ENCODE peak calls at places on chromosome 14, in six cellular contexts. One of them, this sample, is unnamed.

GRCh38 chr14:55684956-55685584 is 105.1 kb downstream of the KTN1 start:
- DNase-seq in CD4-positive, CD25-positive, alpha-beta regulatory T cell: no peak
- DNase-seq in heart left ventricle: no peak
- DNase-seq in small intestine: no peak
- DNase-seq in upper lobe of right lung: no peak
- DNase-seq in neural progenitor cell: no peak
- DNase-seq in this sample: no peak

GRCh38 chr14:56150018-56150417 is 31.8 kb downstream of the PELI2 start:
- DNase-seq in CD4-positive, CD25-positive, alpha-beta regulatory T cell: no peak
- DNase-seq in small intestine: no peak
- DNase-seq in heart left ventricle: no peak
- DNase-seq in neural progenitor cell: no peak
- DNase-seq in upper lobe of right lung: no peak
- DNase-seq in this sample: no peak

GRCh38 chr14:63659726-63660125 is 18.1 kb upstream of the WDR89 start:
- DNase-seq in small intestine: no peak
- DNase-seq in CD4-positive, CD25-positive, alpha-beta regulatory T cell: no peak
- DNase-seq in upper lobe of right lung: no peak
- DNase-seq in neural progenitor cell: no peak
- DNase-seq in heart left ventricle: no peak
- DNase-seq in this sample: no peak

GRCh38 chr14:102908766-102909455 is 13.6 kb upstream of the AMN start:
- DNase-seq in upper lobe of right lung: peak
- DNase-seq in small intestine: no peak
- DNase-seq in neural progenitor cell: no peak
- DNase-seq in CD4-positive, CD25-positive, alpha-beta regulatory T cell: no peak
- DNase-seq in heart left ventricle: no peak
- DNase-seq in this sample: no peak

GRCh38 chr14:80215756-80216581 is 4.7 kb upstream of the DIO2 start:
- DNase-seq in heart left ventricle: peak
- DNase-seq in upper lobe of right lung: no peak
- DNase-seq in neural progenitor cell: peak
- DNase-seq in CD4-positive, CD25-positive, alpha-beta regulatory T cell: no peak
- DNase-seq in small intestine: no peak
- DNase-seq in this sample: no peak

GRCh38 chr14:63473194-63473788 is 69.9 kb downstream of the PPP2R5E start:
- DNase-seq in heart left ventricle: no peak
- DNase-seq in small intestine: no peak
- DNase-seq in neural progenitor cell: no peak
- DNase-seq in CD4-positive, CD25-positive, alpha-beta regulatory T cell: no peak
- DNase-seq in upper lobe of right lung: no peak
- DNase-seq in this sample: no peak

GRCh38 chr14:64673748-64674147 is 30.5 kb upstream of the PLEKHG3 start:
- DNase-seq in CD4-positive, CD25-positive, alpha-beta regulatory T cell: peak
- DNase-seq in neural progenitor cell: no peak
- DNase-seq in heart left ventricle: no peak
- DNase-seq in small intestine: no peak
- DNase-seq in upper lobe of right lung: no peak
- DNase-seq in this sample: no peak

GRCh38 chr14:90866822-90867221 is 50.6 kb upstream of the TTC7B start:
- DNase-seq in neural progenitor cell: no peak
- DNase-seq in small intestine: no peak
- DNase-seq in CD4-positive, CD25-positive, alpha-beta regulatory T cell: no peak
- DNase-seq in heart left ventricle: no peak
- DNase-seq in upper lobe of right lung: no peak
- DNase-seq in this sample: no peak

GRCh38 chr14:73263606-73264005 is 26.3 kb downstream of the PAPLN start:
- DNase-seq in upper lobe of right lung: no peak
- DNase-seq in neural progenitor cell: no peak
- DNase-seq in small intestine: no peak
- DNase-seq in heart left ventricle: no peak
- DNase-seq in CD4-positive, CD25-positive, alpha-beta regulatory T cell: no peak
- DNase-seq in this sample: no peak

GRCh38 chr14:22433059-22433458 is 156.0 kb downstream of the DAD1 start:
- DNase-seq in CD4-positive, CD25-positive, alpha-beta regulatory T cell: no peak
- DNase-seq in neural progenitor cell: no peak
- DNase-seq in heart left ventricle: no peak
- DNase-seq in upper lobe of right lung: no peak
- DNase-seq in small intestine: no peak
- DNase-seq in this sample: no peak

GRCh38 chr14:63282997-63283396 is 35.7 kb downstream of the GPHB5 start:
- DNase-seq in upper lobe of right lung: no peak
- DNase-seq in heart left ventricle: no peak
- DNase-seq in small intestine: no peak
- DNase-seq in CD4-positive, CD25-positive, alpha-beta regulatory T cell: no peak
- DNase-seq in neural progenitor cell: no peak
- DNase-seq in this sample: no peak

GRCh38 chr14:34691173-34691572 is 23.2 kb downstream of the CFL2 start:
- DNase-seq in heart left ventricle: no peak
- DNase-seq in neural progenitor cell: no peak
- DNase-seq in upper lobe of right lung: no peak
- DNase-seq in CD4-positive, CD25-positive, alpha-beta regulatory T cell: no peak
- DNase-seq in small intestine: no peak
- DNase-seq in this sample: no peak

GRCh38 chr14:34018564-34019244 is 67.8 kb upstream of the EGLN3 start:
- DNase-seq in neural progenitor cell: no peak
- DNase-seq in heart left ventricle: peak
- DNase-seq in upper lobe of right lung: no peak
- DNase-seq in small intestine: peak
- DNase-seq in CD4-positive, CD25-positive, alpha-beta regulatory T cell: no peak
- DNase-seq in this sample: no peak

GRCh38 chr14:77026930-77027537 is 1.5 kb downstream of the IRF2BPL start:
- DNase-seq in heart left ventricle: peak
- DNase-seq in small intestine: peak
- DNase-seq in CD4-positive, CD25-positive, alpha-beta regulatory T cell: peak
- DNase-seq in neural progenitor cell: peak
- DNase-seq in upper lobe of right lung: peak
- DNase-seq in this sample: no peak

GRCh38 chr14:63752449-63753169 is 24.7 kb upstream of the SGPP1 start:
- DNase-seq in upper lobe of right lung: no peak
- DNase-seq in heart left ventricle: peak
- DNase-seq in CD4-positive, CD25-positive, alpha-beta regulatory T cell: no peak
- DNase-seq in small intestine: peak
- DNase-seq in neural progenitor cell: no peak
- DNase-seq in this sample: no peak

GRCh38 chr14:29926701-29927595 is 699 bp downstream of the PRKD1 start:
- DNase-seq in heart left ventricle: peak
- DNase-seq in neural progenitor cell: peak
- DNase-seq in CD4-positive, CD25-positive, alpha-beta regulatory T cell: no peak
- DNase-seq in small intestine: peak
- DNase-seq in upper lobe of right lung: peak
- DNase-seq in this sample: peak

GRCh38 chr14:44966601-44967336 is 4.8 kb downstream of the TOGARAM1 start:
- DNase-seq in heart left ventricle: no peak
- DNase-seq in neural progenitor cell: peak
- DNase-seq in small intestine: no peak
- DNase-seq in CD4-positive, CD25-positive, alpha-beta regulatory T cell: no peak
- DNase-seq in upper lobe of right lung: no peak
- DNase-seq in this sample: no peak

GRCh38 chr14:103549361-103550311 is 12.8 kb downstream of the BAG5 start:
- DNase-seq in small intestine: no peak
- DNase-seq in heart left ventricle: peak
- DNase-seq in upper lobe of right lung: no peak
- DNase-seq in neural progenitor cell: no peak
- DNase-seq in CD4-positive, CD25-positive, alpha-beta regulatory T cell: no peak
- DNase-seq in this sample: no peak

GRCh38 chr14:83548061-83548839 is 1981.7 kb upstream of the FLRT2 start:
- DNase-seq in upper lobe of right lung: no peak
- DNase-seq in small intestine: no peak
- DNase-seq in heart left ventricle: no peak
- DNase-seq in CD4-positive, CD25-positive, alpha-beta regulatory T cell: no peak
- DNase-seq in neural progenitor cell: peak
- DNase-seq in this sample: no peak

GRCh38 chr14:37894463-37894862 is 299.0 kb downstream of the TTC6 start:
- DNase-seq in neural progenitor cell: no peak
- DNase-seq in small intestine: no peak
- DNase-seq in upper lobe of right lung: no peak
- DNase-seq in heart left ventricle: no peak
- DNase-seq in CD4-positive, CD25-positive, alpha-beta regulatory T cell: no peak
- DNase-seq in this sample: no peak

GRCh38 chr14:36996133-36996856 is 176.1 kb downstream of the SLC25A21 start:
- DNase-seq in neural progenitor cell: no peak
- DNase-seq in small intestine: no peak
- DNase-seq in upper lobe of right lung: no peak
- DNase-seq in heart left ventricle: no peak
- DNase-seq in CD4-positive, CD25-positive, alpha-beta regulatory T cell: no peak
- DNase-seq in this sample: no peak

GRCh38 chr14:75981426-75981825 is 369 bp downstream of the TGFB3 start:
- DNase-seq in heart left ventricle: no peak
- DNase-seq in CD4-positive, CD25-positive, alpha-beta regulatory T cell: peak
- DNase-seq in upper lobe of right lung: no peak
- DNase-seq in small intestine: peak
- DNase-seq in neural progenitor cell: peak
- DNase-seq in this sample: peak

GRCh38 chr14:95522116-95522515 is 5.7 kb upstream of the SYNE3 start:
- DNase-seq in upper lobe of right lung: no peak
- DNase-seq in neural progenitor cell: no peak
- DNase-seq in CD4-positive, CD25-positive, alpha-beta regulatory T cell: no peak
- DNase-seq in heart left ventricle: no peak
- DNase-seq in small intestine: no peak
- DNase-seq in this sample: no peak

GRCh38 chr14:38971258-38971921 is 131.6 kb downstream of the SEC23A start:
- DNase-seq in upper lobe of right lung: no peak
- DNase-seq in neural progenitor cell: no peak
- DNase-seq in heart left ventricle: no peak
- DNase-seq in small intestine: no peak
- DNase-seq in CD4-positive, CD25-positive, alpha-beta regulatory T cell: no peak
- DNase-seq in this sample: no peak

GRCh38 chr14:99806040-99806439 is 12.8 kb downstream of the EML1 start:
- DNase-seq in small intestine: no peak
- DNase-seq in upper lobe of right lung: no peak
- DNase-seq in CD4-positive, CD25-positive, alpha-beta regulatory T cell: no peak
- DNase-seq in neural progenitor cell: no peak
- DNase-seq in heart left ventricle: no peak
- DNase-seq in this sample: no peak

GRCh38 chr14:76472199-76472723 is 96.3 kb downstream of the ESRRB start:
- DNase-seq in small intestine: no peak
- DNase-seq in upper lobe of right lung: no peak
- DNase-seq in heart left ventricle: no peak
- DNase-seq in CD4-positive, CD25-positive, alpha-beta regulatory T cell: no peak
- DNase-seq in neural progenitor cell: no peak
- DNase-seq in this sample: no peak

DNA sequence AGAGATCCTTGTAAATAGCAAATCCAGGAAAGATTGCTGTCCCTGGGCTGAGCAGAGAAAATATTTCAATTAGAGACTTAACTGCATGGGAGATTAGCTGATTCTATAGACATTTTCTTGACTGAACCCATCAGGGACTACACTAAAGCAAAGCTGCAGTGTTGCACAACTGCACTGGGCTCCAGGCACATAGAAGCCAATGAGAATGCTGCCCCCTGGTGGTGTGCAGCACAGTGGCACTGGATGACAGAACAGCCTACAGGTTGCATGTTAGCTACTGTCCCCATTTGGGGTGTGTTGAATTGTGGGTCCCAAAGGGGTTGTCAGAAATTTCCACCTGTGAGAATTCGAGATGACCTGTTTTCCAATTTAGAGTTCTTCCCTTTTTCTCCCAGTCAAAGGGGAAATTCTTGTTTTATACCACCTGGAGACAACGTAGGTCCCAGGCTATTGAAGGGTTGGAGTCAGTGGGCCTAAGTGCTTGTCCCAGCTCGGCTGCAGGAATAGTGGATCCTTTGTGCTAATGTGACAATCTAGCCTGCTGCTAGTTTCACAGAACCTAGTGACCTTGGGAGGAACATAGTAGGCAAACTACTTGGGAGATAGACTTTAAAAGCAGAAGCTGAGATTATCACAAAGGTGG is 114.7 kb downstream of the SLC8A3 start:
- DNase-seq in heart left ventricle: peak
- DNase-seq in neural progenitor cell: peak
- DNase-seq in CD4-positive, CD25-positive, alpha-beta regulatory T cell: peak
- DNase-seq in small intestine: peak
- DNase-seq in upper lobe of right lung: peak
- DNase-seq in this sample: peak
- H3K27ac ChIP-seq in heart left ventricle: no peak
- H3K27ac ChIP-seq in neural progenitor cell: no peak
- H3K27ac ChIP-seq in CD4-positive, CD25-positive, alpha-beta regulatory T cell: no peak
- H3K27ac ChIP-seq in small intestine: no peak
- H3K27ac ChIP-seq in upper lobe of right lung: no peak
- H3K27ac ChIP-seq in this sample: no peak

GRCh38 chr14:91924871-91925726 is 22.4 kb downstream of the FBLN5 start:
- DNase-seq in neural progenitor cell: no peak
- DNase-seq in small intestine: no peak
- DNase-seq in heart left ventricle: no peak
- DNase-seq in CD4-positive, CD25-positive, alpha-beta regulatory T cell: no peak
- DNase-seq in upper lobe of right lung: no peak
- DNase-seq in this sample: no peak

GRCh38 chr14:91926131-91926890 is 21.2 kb downstream of the FBLN5 start:
- DNase-seq in neural progenitor cell: no peak
- DNase-seq in small intestine: no peak
- DNase-seq in heart left ventricle: no peak
- DNase-seq in CD4-positive, CD25-positive, alpha-beta regulatory T cell: no peak
- DNase-seq in upper lobe of right lung: no peak
- DNase-seq in this sample: no peak

GRCh38 chr14:91927800-91928199 is 19.7 kb downstream of the FBLN5 start:
- DNase-seq in upper lobe of right lung: no peak
- DNase-seq in small intestine: no peak
- DNase-seq in neural progenitor cell: no peak
- DNase-seq in CD4-positive, CD25-positive, alpha-beta regulatory T cell: no peak
- DNase-seq in heart left ventricle: no peak
- DNase-seq in this sample: no peak

GRCh38 chr14:91927216-91927615 is 20.3 kb downstream of the FBLN5 start:
- DNase-seq in upper lobe of right lung: no peak
- DNase-seq in small intestine: no peak
- DNase-seq in heart left ventricle: no peak
- DNase-seq in CD4-positive, CD25-positive, alpha-beta regulatory T cell: no peak
- DNase-seq in neural progenitor cell: no peak
- DNase-seq in this sample: no peak

GRCh38 chr14:91925727-91926121 is 21.8 kb downstream of the FBLN5 start:
- DNase-seq in heart left ventricle: no peak
- DNase-seq in small intestine: no peak
- DNase-seq in upper lobe of right lung: no peak
- DNase-seq in neural progenitor cell: no peak
- DNase-seq in CD4-positive, CD25-positive, alpha-beta regulatory T cell: no peak
- DNase-seq in this sample: no peak
- H3K27ac ChIP-seq in heart left ventricle: peak
- H3K27ac ChIP-seq in small intestine: no peak
- H3K27ac ChIP-seq in upper lobe of right lung: peak
- H3K27ac ChIP-seq in neural progenitor cell: no peak
- H3K27ac ChIP-seq in CD4-positive, CD25-positive, alpha-beta regulatory T cell: no peak
- H3K27ac ChIP-seq in this sample: no peak

DNA sequence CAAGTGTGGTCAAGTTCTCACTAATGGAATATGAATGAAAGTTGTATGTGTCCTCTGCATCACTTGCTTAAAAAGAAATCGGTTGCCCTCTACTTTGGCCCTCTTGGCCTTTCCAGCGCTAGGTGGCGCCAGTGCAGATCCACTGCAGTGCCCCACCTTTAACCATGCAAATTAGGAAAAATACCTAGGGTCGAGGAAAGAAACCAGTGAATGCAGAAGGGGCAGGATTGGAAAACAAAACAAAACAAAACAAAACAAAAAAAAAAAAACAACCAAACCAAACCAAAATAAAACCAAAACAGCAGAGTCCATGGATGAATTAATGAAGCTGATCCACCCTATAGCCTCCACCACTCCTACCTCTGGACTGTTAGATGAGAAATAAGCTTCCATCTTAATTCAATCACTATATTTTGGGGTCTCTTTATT is 12.9 kb upstream of the NEMF start:
- DNase-seq in heart left ventricle: peak
- DNase-seq in small intestine: peak
- DNase-seq in upper lobe of right lung: peak
- DNase-seq in neural progenitor cell: peak
- DNase-seq in CD4-positive, CD25-positive, alpha-beta regulatory T cell: peak
- DNase-seq in this sample: peak
- H3K27ac ChIP-seq in heart left ventricle: peak
- H3K27ac ChIP-seq in small intestine: no peak
- H3K27ac ChIP-seq in upper lobe of right lung: peak
- H3K27ac ChIP-seq in neural progenitor cell: no peak
- H3K27ac ChIP-seq in CD4-positive, CD25-positive, alpha-beta regulatory T cell: peak
- H3K27ac ChIP-seq in this sample: no peak

GRCh38 chr14:94401083-94401482 is 12.7 kb upstream of the SERPINA1 start:
- DNase-seq in CD4-positive, CD25-positive, alpha-beta regulatory T cell: no peak
- DNase-seq in heart left ventricle: no peak
- DNase-seq in small intestine: no peak
- DNase-seq in upper lobe of right lung: no peak
- DNase-seq in neural progenitor cell: no peak
- DNase-seq in this sample: no peak
- H3K27ac ChIP-seq in CD4-positive, CD25-positive, alpha-beta regulatory T cell: no peak
- H3K27ac ChIP-seq in heart left ventricle: no peak
- H3K27ac ChIP-seq in small intestine: no peak
- H3K27ac ChIP-seq in upper lobe of right lung: no peak
- H3K27ac ChIP-seq in neural progenitor cell: no peak
- H3K27ac ChIP-seq in this sample: no peak